ENCODE peak calls at places on chromosome 10, in six cellular contexts. One of them, this sample, is unnamed.

GRCh38 chr10:110226926-110227641 is 19.7 kb downstream of the MXI1 start:
- DNase-seq in choroid plexus epithelial cell: peak; percentile 38
- DNase-seq in AG09319: no peak
- DNase-seq in adrenal gland: peak; percentile 72
- DNase-seq in psoas muscle: peak; percentile 83
- DNase-seq in B cell: peak; percentile 88
- DNase-seq in this sample: peak; percentile 86

GRCh38 chr10:32065871-32066270 is 9.6 kb upstream of the KIF5B start:
- DNase-seq in B cell: no peak
- DNase-seq in AG09319: no peak
- DNase-seq in psoas muscle: no peak
- DNase-seq in choroid plexus epithelial cell: peak; percentile 74
- DNase-seq in adrenal gland: peak; percentile 15
- DNase-seq in this sample: no peak

GRCh38 chr10:79267449-79267848 is 79.8 kb upstream of the PPIF start:
- DNase-seq in adrenal gland: no peak
- DNase-seq in choroid plexus epithelial cell: no peak
- DNase-seq in psoas muscle: no peak
- DNase-seq in AG09319: no peak
- DNase-seq in B cell: no peak
- DNase-seq in this sample: no peak

GRCh38 chr10:115657161-115657850 is 564.1 kb downstream of the ATRNL1 start:
- DNase-seq in adrenal gland: no peak
- DNase-seq in B cell: no peak
- DNase-seq in psoas muscle: no peak
- DNase-seq in choroid plexus epithelial cell: peak; percentile 50
- DNase-seq in AG09319: no peak
- DNase-seq in this sample: no peak

GRCh38 chr10:48926764-48927163 is 12.9 kb downstream of the LRRC18 start:
- DNase-seq in adrenal gland: no peak
- DNase-seq in choroid plexus epithelial cell: no peak
- DNase-seq in psoas muscle: no peak
- DNase-seq in AG09319: no peak
- DNase-seq in B cell: no peak
- DNase-seq in this sample: no peak

GRCh38 chr10:96840841-96841518 is 8.9 kb downstream of the LCOR start:
- DNase-seq in adrenal gland: peak; percentile 23
- DNase-seq in psoas muscle: no peak
- DNase-seq in choroid plexus epithelial cell: peak; percentile 59
- DNase-seq in AG09319: no peak
- DNase-seq in B cell: no peak
- DNase-seq in this sample: no peak

GRCh38 chr10:114686013-114686412 is 27.9 kb upstream of the ABLIM1 start:
- DNase-seq in AG09319: no peak
- DNase-seq in adrenal gland: no peak
- DNase-seq in choroid plexus epithelial cell: no peak
- DNase-seq in psoas muscle: no peak
- DNase-seq in B cell: no peak
- DNase-seq in this sample: no peak

GRCh38 chr10:107971411-107971810 is 806.9 kb upstream of the SORCS1 start:
- DNase-seq in B cell: no peak
- DNase-seq in choroid plexus epithelial cell: peak; percentile 61
- DNase-seq in psoas muscle: no peak
- DNase-seq in adrenal gland: no peak
- DNase-seq in AG09319: no peak
- DNase-seq in this sample: no peak

GRCh38 chr10:84550756-84551436 is 222.5 kb downstream of the CCSER2 start:
- DNase-seq in choroid plexus epithelial cell: no peak
- DNase-seq in B cell: no peak
- DNase-seq in AG09319: no peak
- DNase-seq in psoas muscle: no peak
- DNase-seq in adrenal gland: no peak
- DNase-seq in this sample: no peak

GRCh38 chr10:84546609-84547008 is 218.2 kb downstream of the CCSER2 start:
- DNase-seq in psoas muscle: no peak
- DNase-seq in adrenal gland: no peak
- DNase-seq in choroid plexus epithelial cell: no peak
- DNase-seq in AG09319: no peak
- DNase-seq in B cell: no peak
- DNase-seq in this sample: no peak

GRCh38 chr10:84551437-84552120 is 223.2 kb downstream of the CCSER2 start:
- DNase-seq in adrenal gland: no peak
- DNase-seq in B cell: no peak
- DNase-seq in choroid plexus epithelial cell: no peak
- DNase-seq in AG09319: no peak
- DNase-seq in psoas muscle: no peak
- DNase-seq in this sample: no peak

GRCh38 chr10:84549368-84549767 is 221.0 kb downstream of the CCSER2 start:
- DNase-seq in choroid plexus epithelial cell: no peak
- DNase-seq in psoas muscle: no peak
- DNase-seq in B cell: no peak
- DNase-seq in AG09319: no peak
- DNase-seq in adrenal gland: no peak
- DNase-seq in this sample: no peak

DNA sequence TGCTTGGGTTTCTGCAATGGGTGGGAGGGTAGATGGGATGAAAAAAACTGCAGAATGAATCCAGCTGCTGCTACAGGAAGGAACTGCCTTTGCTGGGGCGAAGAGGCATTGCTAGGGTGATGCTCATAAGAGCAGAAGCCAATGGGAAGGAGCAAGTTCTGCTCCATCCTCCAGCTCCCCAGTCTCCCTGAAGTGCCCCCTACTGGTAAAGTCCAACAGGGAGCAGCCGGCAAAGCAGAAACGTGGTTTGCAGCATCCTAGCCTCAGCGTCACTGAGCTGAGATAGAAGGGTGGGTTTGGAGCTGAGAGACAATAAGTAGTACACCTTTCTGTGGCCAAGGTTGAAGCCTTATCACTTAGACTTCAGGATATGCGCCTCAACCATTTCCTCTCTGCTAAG is 220.5 kb downstream of the CCSER2 start:
- DNase-seq in adrenal gland: no peak
- DNase-seq in choroid plexus epithelial cell: peak; percentile 9
- DNase-seq in AG09319: no peak
- DNase-seq in psoas muscle: no peak
- DNase-seq in B cell: no peak
- DNase-seq in this sample: no peak
- TF ChIP-seq CTCF in adrenal gland: no peak
- TF ChIP-seq CTCF in choroid plexus epithelial cell: peak; percentile 44
- TF ChIP-seq CTCF in AG09319: peak; percentile 22
- TF ChIP-seq CTCF in psoas muscle: peak; percentile 5
- TF ChIP-seq CTCF in B cell: no peak
- TF ChIP-seq CTCF in this sample: peak; percentile 14

GRCh38 chr10:4512557-4513286 is 313.3 kb upstream of the AKR1E2 start:
- DNase-seq in AG09319: no peak
- DNase-seq in choroid plexus epithelial cell: peak; percentile 88
- DNase-seq in psoas muscle: no peak
- DNase-seq in B cell: no peak
- DNase-seq in adrenal gland: peak; percentile 13
- DNase-seq in this sample: no peak
- TF ChIP-seq CTCF in AG09319: peak; percentile 75
- TF ChIP-seq CTCF in choroid plexus epithelial cell: peak; percentile 83
- TF ChIP-seq CTCF in psoas muscle: peak; percentile 23
- TF ChIP-seq CTCF in B cell: no peak
- TF ChIP-seq CTCF in adrenal gland: peak; percentile 31
- TF ChIP-seq CTCF in this sample: no peak

DNA sequence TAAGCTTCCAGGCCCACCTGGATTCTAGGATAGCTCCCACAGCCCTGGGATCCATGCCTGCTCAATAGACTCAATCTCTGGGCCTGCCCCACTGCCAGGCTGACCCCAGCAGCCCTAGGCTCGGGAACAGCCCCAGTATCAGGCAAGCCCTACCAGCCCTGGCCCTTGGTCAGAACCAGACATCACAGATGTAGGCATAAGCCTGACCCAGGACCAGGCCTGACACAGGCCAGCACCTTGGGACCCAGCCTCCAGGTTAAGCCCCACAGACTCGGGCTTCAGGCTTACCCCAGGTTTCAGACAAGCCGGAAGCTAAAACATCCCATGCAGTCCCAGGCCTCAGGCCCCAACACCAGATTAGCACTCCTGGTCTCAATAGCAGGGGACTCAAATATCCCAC is 276.2 kb upstream of the LRRTM3 start:
- DNase-seq in adrenal gland: no peak
- DNase-seq in AG09319: no peak
- DNase-seq in psoas muscle: no peak
- DNase-seq in choroid plexus epithelial cell: no peak
- DNase-seq in B cell: no peak
- DNase-seq in this sample: no peak
- TF ChIP-seq CTCF in adrenal gland: no peak
- TF ChIP-seq CTCF in AG09319: no peak
- TF ChIP-seq CTCF in psoas muscle: no peak
- TF ChIP-seq CTCF in choroid plexus epithelial cell: no peak
- TF ChIP-seq CTCF in B cell: no peak
- TF ChIP-seq CTCF in this sample: no peak

GRCh38 chr10:7550038-7550437 is 116.7 kb downstream of the ITIH5 start:
- DNase-seq in AG09319: no peak
- DNase-seq in choroid plexus epithelial cell: no peak
- DNase-seq in psoas muscle: no peak
- DNase-seq in B cell: no peak
- DNase-seq in adrenal gland: no peak
- DNase-seq in this sample: no peak
- TF ChIP-seq CTCF in AG09319: no peak
- TF ChIP-seq CTCF in choroid plexus epithelial cell: no peak
- TF ChIP-seq CTCF in psoas muscle: no peak
- TF ChIP-seq CTCF in B cell: no peak
- TF ChIP-seq CTCF in adrenal gland: no peak
- TF ChIP-seq CTCF in this sample: no peak

DNA sequence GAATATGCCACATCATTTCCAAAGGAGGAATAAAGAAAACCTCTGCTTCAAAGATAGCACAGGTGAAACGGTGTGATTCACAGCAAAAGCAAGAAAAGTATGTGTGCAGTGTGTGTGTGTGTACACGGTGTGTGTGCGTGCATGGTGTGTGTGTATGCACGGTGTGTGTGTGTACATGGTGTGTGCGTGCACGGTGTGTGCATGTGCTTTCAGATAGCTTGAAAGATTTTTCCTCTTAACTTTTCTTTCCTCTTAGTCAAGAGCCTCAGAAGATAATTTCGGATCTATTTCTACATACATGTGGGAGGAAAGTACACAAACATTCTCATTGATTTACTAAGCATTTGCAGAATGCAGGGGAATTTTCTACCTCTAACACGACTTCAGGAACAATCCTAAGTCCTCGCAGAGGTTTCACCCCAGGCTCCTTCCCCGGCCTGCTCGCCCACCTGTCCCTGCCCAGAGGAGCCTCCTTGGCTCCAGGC is 2.9 kb downstream of the FGFR2 start:
- DNase-seq in AG09319: no peak
- DNase-seq in psoas muscle: no peak
- DNase-seq in choroid plexus epithelial cell: no peak
- DNase-seq in B cell: no peak
- DNase-seq in adrenal gland: no peak
- DNase-seq in this sample: no peak
- TF ChIP-seq CTCF in AG09319: no peak
- TF ChIP-seq CTCF in psoas muscle: no peak
- TF ChIP-seq CTCF in choroid plexus epithelial cell: no peak
- TF ChIP-seq CTCF in B cell: no peak
- TF ChIP-seq CTCF in adrenal gland: no peak
- TF ChIP-seq CTCF in this sample: no peak

GRCh38 chr10:3271385-3272115 is 99.0 kb upstream of the PITRM1 start:
- DNase-seq in B cell: no peak
- DNase-seq in psoas muscle: no peak
- DNase-seq in choroid plexus epithelial cell: no peak
- DNase-seq in AG09319: no peak
- DNase-seq in adrenal gland: no peak
- DNase-seq in this sample: no peak

GRCh38 chr10:3268025-3268424 is 95.4 kb upstream of the PITRM1 start:
- DNase-seq in AG09319: no peak
- DNase-seq in adrenal gland: no peak
- DNase-seq in choroid plexus epithelial cell: no peak
- DNase-seq in B cell: no peak
- DNase-seq in psoas muscle: no peak
- DNase-seq in this sample: no peak

GRCh38 chr10:3273966-3274365 is 101.4 kb upstream of the PITRM1 start:
- DNase-seq in adrenal gland: no peak
- DNase-seq in B cell: no peak
- DNase-seq in psoas muscle: no peak
- DNase-seq in AG09319: no peak
- DNase-seq in choroid plexus epithelial cell: no peak
- DNase-seq in this sample: no peak

GRCh38 chr10:3272300-3272699 is 99.7 kb upstream of the PITRM1 start:
- DNase-seq in B cell: no peak
- DNase-seq in psoas muscle: no peak
- DNase-seq in choroid plexus epithelial cell: no peak
- DNase-seq in adrenal gland: no peak
- DNase-seq in AG09319: no peak
- DNase-seq in this sample: no peak

GRCh38 chr10:3270597-3270996 is 98.0 kb upstream of the PITRM1 start:
- DNase-seq in choroid plexus epithelial cell: peak; percentile 5
- DNase-seq in psoas muscle: no peak
- DNase-seq in AG09319: no peak
- DNase-seq in B cell: no peak
- DNase-seq in adrenal gland: peak; percentile 25
- DNase-seq in this sample: no peak
- TF ChIP-seq CTCF in choroid plexus epithelial cell: no peak
- TF ChIP-seq CTCF in psoas muscle: no peak
- TF ChIP-seq CTCF in AG09319: no peak
- TF ChIP-seq CTCF in B cell: no peak
- TF ChIP-seq CTCF in adrenal gland: no peak
- TF ChIP-seq CTCF in this sample: no peak

This sample was measured in GM10248.